ENCODE peak calls at places on chromosomes 16 and 17, in eight cellular contexts. One of them, this sample, is unnamed.

GRCh38 chr17:17119533-17119932 is 77.3 kb downstream of the MPRIP start:
- DNase-seq in NB4: peak
- DNase-seq in uterus: no peak
- DNase-seq in ovary: peak
- DNase-seq in IMR-90: peak
- DNase-seq in A549: peak
- DNase-seq in body of pancreas: peak
- DNase-seq in sigmoid colon: no peak
- DNase-seq in this sample: peak

GRCh38 chr17:42087736-42088705 is 10.3 kb downstream of the ZNF385C start:
- DNase-seq in NB4: no peak
- DNase-seq in uterus: no peak
- DNase-seq in ovary: no peak
- DNase-seq in IMR-90: no peak
- DNase-seq in A549: no peak
- DNase-seq in body of pancreas: no peak
- DNase-seq in sigmoid colon: no peak
- DNase-seq in this sample: no peak

GRCh38 chr17:57463103-57463885 is 207.0 kb downstream of the MSI2 start:
- DNase-seq in NB4: peak
- DNase-seq in uterus: no peak
- DNase-seq in ovary: no peak
- DNase-seq in IMR-90: peak
- DNase-seq in A549: peak
- DNase-seq in body of pancreas: no peak
- DNase-seq in sigmoid colon: no peak
- DNase-seq in this sample: peak

GRCh38 chr17:19650826-19651225 is 2.3 kb downstream of the ALDH3A2 start:
- DNase-seq in NB4: no peak
- DNase-seq in uterus: no peak
- DNase-seq in ovary: no peak
- DNase-seq in IMR-90: peak
- DNase-seq in A549: no peak
- DNase-seq in body of pancreas: no peak
- DNase-seq in sigmoid colon: no peak
- DNase-seq in this sample: peak

GRCh38 chr17:67606471-67606870 is 111.3 kb upstream of the NOL11 start:
- DNase-seq in NB4: no peak
- DNase-seq in uterus: no peak
- DNase-seq in ovary: no peak
- DNase-seq in IMR-90: peak
- DNase-seq in A549: no peak
- DNase-seq in body of pancreas: peak
- DNase-seq in sigmoid colon: no peak
- DNase-seq in this sample: no peak

GRCh38 chr17:15398291-15398690 is 56.9 kb upstream of the TEKT3 start:
- DNase-seq in NB4: peak
- DNase-seq in uterus: no peak
- DNase-seq in ovary: no peak
- DNase-seq in IMR-90: peak
- DNase-seq in A549: no peak
- DNase-seq in body of pancreas: peak
- DNase-seq in sigmoid colon: no peak
- DNase-seq in this sample: peak

GRCh38 chr16:30958164-30959083 is 870 bp downstream of the SETD1A start:
- DNase-seq in NB4: peak
- DNase-seq in uterus: peak
- DNase-seq in ovary: peak
- DNase-seq in IMR-90: peak
- DNase-seq in A549: peak
- DNase-seq in body of pancreas: peak
- DNase-seq in sigmoid colon: no peak
- DNase-seq in this sample: peak

GRCh38 chr16:77788196-77789084 is at the start of gene VAT1L:
- DNase-seq in NB4: peak
- DNase-seq in uterus: no peak
- DNase-seq in ovary: no peak
- DNase-seq in IMR-90: peak
- DNase-seq in A549: peak
- DNase-seq in body of pancreas: no peak
- DNase-seq in sigmoid colon: no peak
- DNase-seq in this sample: peak

GRCh38 chr17:7404737-7405412 is 978 bp upstream of the TMEM256 start:
- DNase-seq in NB4: peak
- DNase-seq in uterus: no peak
- DNase-seq in ovary: peak
- DNase-seq in IMR-90: no peak
- DNase-seq in A549: no peak
- DNase-seq in body of pancreas: peak
- DNase-seq in sigmoid colon: peak
- DNase-seq in this sample: peak

GRCh38 chr16:56576585-56577299 is 11.9 kb downstream of the MT4 start:
- DNase-seq in NB4: peak
- DNase-seq in uterus: peak
- DNase-seq in ovary: peak
- DNase-seq in IMR-90: peak
- DNase-seq in A549: peak
- DNase-seq in body of pancreas: peak
- DNase-seq in sigmoid colon: peak
- DNase-seq in this sample: peak

GRCh38 chr16:13036600-13036999 is 135.2 kb downstream of the SHISA9 start:
- DNase-seq in NB4: peak
- DNase-seq in uterus: no peak
- DNase-seq in ovary: no peak
- DNase-seq in IMR-90: peak
- DNase-seq in A549: peak
- DNase-seq in body of pancreas: peak
- DNase-seq in sigmoid colon: no peak
- DNase-seq in this sample: no peak

GRCh38 chr17:70956731-70957130 is 787.4 kb downstream of the KCNJ2 start:
- DNase-seq in NB4: no peak
- DNase-seq in uterus: no peak
- DNase-seq in ovary: no peak
- DNase-seq in IMR-90: peak
- DNase-seq in A549: no peak
- DNase-seq in body of pancreas: no peak
- DNase-seq in sigmoid colon: no peak
- DNase-seq in this sample: no peak

GRCh38 chr17:14904406-14904805 is 360.7 kb downstream of the PMP22 start:
- DNase-seq in NB4: no peak
- DNase-seq in uterus: no peak
- DNase-seq in ovary: no peak
- DNase-seq in IMR-90: peak
- DNase-seq in A549: no peak
- DNase-seq in body of pancreas: no peak
- DNase-seq in sigmoid colon: no peak
- DNase-seq in this sample: no peak

GRCh38 chr16:11669380-11670146 is 1.3 kb downstream of the SNN start:
- DNase-seq in NB4: peak
- DNase-seq in uterus: no peak
- DNase-seq in ovary: no peak
- DNase-seq in IMR-90: peak
- DNase-seq in A549: no peak
- DNase-seq in body of pancreas: peak
- DNase-seq in sigmoid colon: no peak
- DNase-seq in this sample: no peak

GRCh38 chr16:56252835-56253234 is 61.5 kb downstream of the GNAO1 start:
- DNase-seq in NB4: no peak
- DNase-seq in uterus: no peak
- DNase-seq in ovary: no peak
- DNase-seq in IMR-90: peak
- DNase-seq in A549: no peak
- DNase-seq in body of pancreas: peak
- DNase-seq in sigmoid colon: peak
- DNase-seq in this sample: no peak

GRCh38 chr16:84062734-84063640 is 20.4 kb upstream of the SLC38A8 start:
- DNase-seq in NB4: peak
- DNase-seq in uterus: peak
- DNase-seq in ovary: peak
- DNase-seq in IMR-90: peak
- DNase-seq in A549: peak
- DNase-seq in body of pancreas: peak
- DNase-seq in sigmoid colon: peak
- DNase-seq in this sample: peak

GRCh38 chr17:5508855-5509254 is 22.5 kb downstream of the MIS12 start:
- DNase-seq in NB4: no peak
- DNase-seq in uterus: no peak
- DNase-seq in ovary: no peak
- DNase-seq in IMR-90: peak
- DNase-seq in A549: peak
- DNase-seq in body of pancreas: peak
- DNase-seq in sigmoid colon: no peak
- DNase-seq in this sample: no peak

GRCh38 chr16:81650982-81651562 is 128.0 kb upstream of the PLCG2 start:
- DNase-seq in NB4: no peak
- DNase-seq in uterus: peak
- DNase-seq in ovary: peak
- DNase-seq in IMR-90: no peak
- DNase-seq in A549: no peak
- DNase-seq in body of pancreas: peak
- DNase-seq in sigmoid colon: peak
- DNase-seq in this sample: no peak

GRCh38 chr17:37168731-37169353 is 206.9 kb upstream of the C17orf78 start:
- DNase-seq in NB4: peak
- DNase-seq in uterus: no peak
- DNase-seq in ovary: no peak
- DNase-seq in IMR-90: no peak
- DNase-seq in A549: no peak
- DNase-seq in body of pancreas: no peak
- DNase-seq in sigmoid colon: no peak
- DNase-seq in this sample: no peak

DNA sequence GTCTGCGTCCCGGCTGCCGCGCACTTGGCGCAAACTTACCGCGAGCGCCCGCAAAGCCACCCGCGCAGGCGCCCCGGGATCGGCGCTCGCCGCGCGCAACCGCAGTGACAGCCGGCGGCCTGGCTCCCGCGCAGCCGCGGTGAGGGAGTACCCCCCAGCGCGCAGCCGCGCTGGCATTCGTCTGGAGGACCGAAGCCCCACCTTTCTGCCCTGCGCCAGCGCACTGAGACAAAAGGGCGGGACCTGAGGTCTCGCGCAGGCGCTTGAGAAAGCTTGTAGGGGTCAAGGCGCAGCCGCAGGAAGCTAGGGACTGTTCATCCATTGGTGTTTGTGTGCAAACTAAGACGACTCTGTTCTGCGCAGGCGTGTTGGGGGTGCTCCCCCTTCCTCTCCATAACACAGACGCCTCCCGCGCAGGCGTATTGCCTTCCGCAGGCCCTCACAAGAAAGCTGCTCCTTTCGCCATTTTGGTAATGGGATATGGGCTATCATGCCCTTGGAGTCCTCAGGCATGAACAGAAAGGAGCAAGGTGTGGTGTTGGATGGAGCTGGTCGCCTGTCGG is at the start of gene PHF12:
- DNase-seq in NB4: peak
- DNase-seq in uterus: peak
- DNase-seq in ovary: peak
- DNase-seq in IMR-90: peak
- DNase-seq in A549: peak
- DNase-seq in body of pancreas: peak
- DNase-seq in sigmoid colon: peak
- DNase-seq in this sample: peak
- TF ChIP-seq POLR2A in NB4: peak
- TF ChIP-seq POLR2A in uterus: peak
- TF ChIP-seq POLR2A in ovary: peak
- TF ChIP-seq POLR2A in IMR-90: peak
- TF ChIP-seq POLR2A in A549: peak
- TF ChIP-seq POLR2A in body of pancreas: peak
- TF ChIP-seq POLR2A in sigmoid colon: peak
- TF ChIP-seq POLR2A in this sample: peak

DNA sequence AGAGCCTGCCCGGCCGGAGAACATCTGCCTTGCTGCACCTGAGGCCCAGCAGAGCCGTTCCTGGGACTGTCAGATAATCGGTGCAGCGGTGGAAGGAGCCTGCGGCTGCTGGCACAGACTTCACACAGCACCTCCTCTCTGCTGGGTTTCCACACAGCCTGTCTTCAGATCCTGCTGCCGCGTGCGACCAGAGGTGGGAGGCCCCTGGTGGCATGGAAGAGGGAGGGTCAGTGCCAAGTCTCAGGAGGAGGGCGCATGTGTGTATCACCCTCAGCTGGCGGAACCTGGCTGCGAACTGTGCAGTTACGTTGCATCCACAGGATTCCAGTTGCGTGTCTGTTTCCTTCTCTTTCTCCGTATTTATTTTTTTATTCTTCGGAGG is 3.3 kb downstream of the CDK5R1 start:
- DNase-seq in NB4: no peak
- DNase-seq in uterus: no peak
- DNase-seq in ovary: no peak
- DNase-seq in IMR-90: no peak
- DNase-seq in A549: no peak
- DNase-seq in body of pancreas: no peak
- DNase-seq in sigmoid colon: no peak
- DNase-seq in this sample: no peak
- TF ChIP-seq POLR2A in NB4: no peak
- TF ChIP-seq POLR2A in uterus: no peak
- TF ChIP-seq POLR2A in ovary: no peak
- TF ChIP-seq POLR2A in IMR-90: no peak
- TF ChIP-seq POLR2A in A549: no peak
- TF ChIP-seq POLR2A in body of pancreas: no peak
- TF ChIP-seq POLR2A in sigmoid colon: no peak
- TF ChIP-seq POLR2A in this sample: no peak

GRCh38 chr16:67930678-67931211 is 917 bp downstream of the CTRL start:
- DNase-seq in NB4: no peak
- DNase-seq in uterus: no peak
- DNase-seq in ovary: peak
- DNase-seq in IMR-90: no peak
- DNase-seq in A549: no peak
- DNase-seq in body of pancreas: no peak
- DNase-seq in sigmoid colon: peak
- DNase-seq in this sample: no peak
- TF ChIP-seq POLR2A in NB4: no peak
- TF ChIP-seq POLR2A in uterus: no peak
- TF ChIP-seq POLR2A in ovary: no peak
- TF ChIP-seq POLR2A in IMR-90: no peak
- TF ChIP-seq POLR2A in A549: no peak
- TF ChIP-seq POLR2A in body of pancreas: no peak
- TF ChIP-seq POLR2A in sigmoid colon: no peak
- TF ChIP-seq POLR2A in this sample: no peak

GRCh38 chr16:51151951-51152663 is 1.0 kb upstream of the SALL1 start:
- DNase-seq in NB4: no peak
- DNase-seq in uterus: peak
- DNase-seq in ovary: peak
- DNase-seq in IMR-90: peak
- DNase-seq in A549: peak
- DNase-seq in body of pancreas: peak
- DNase-seq in sigmoid colon: no peak
- DNase-seq in this sample: peak
- TF ChIP-seq POLR2A in NB4: no peak
- TF ChIP-seq POLR2A in uterus: peak
- TF ChIP-seq POLR2A in ovary: no peak
- TF ChIP-seq POLR2A in IMR-90: no peak
- TF ChIP-seq POLR2A in A549: no peak
- TF ChIP-seq POLR2A in body of pancreas: no peak
- TF ChIP-seq POLR2A in sigmoid colon: no peak
- TF ChIP-seq POLR2A in this sample: peak